ENCODE peak calls at places on chromosomes 3 and 15, in six cellular contexts. One of them, this sample, is unnamed.

GRCh38 chr3:44962606-44963393 is 13.2 kb downstream of the ZDHHC3 start:
- DNase-seq in PC-9: peak; percentile 72
- DNase-seq in lower lobe of right lung: no peak
- DNase-seq in kidney: no peak
- DNase-seq in tibial nerve: no peak
- DNase-seq in DMS53: no peak
- DNase-seq in this sample: no peak

GRCh38 chr3:42025388-42026138 is 63.7 kb upstream of the ULK4 start:
- DNase-seq in tibial nerve: peak; percentile 96
- DNase-seq in kidney: peak; percentile 94
- DNase-seq in PC-9: no peak
- DNase-seq in DMS53: peak; percentile 85
- DNase-seq in lower lobe of right lung: peak; percentile 86
- DNase-seq in this sample: peak; percentile 98

GRCh38 chr15:31346367-31347066 is 19.9 kb downstream of the KLF13 start:
- DNase-seq in tibial nerve: no peak
- DNase-seq in lower lobe of right lung: peak; percentile 36
- DNase-seq in PC-9: no peak
- DNase-seq in DMS53: no peak
- DNase-seq in kidney: no peak
- DNase-seq in this sample: no peak

GRCh38 chr3:14876942-14877341 is 58.2 kb downstream of the FGD5 start:
- DNase-seq in PC-9: peak; percentile 85
- DNase-seq in DMS53: no peak
- DNase-seq in tibial nerve: no peak
- DNase-seq in lower lobe of right lung: peak; percentile 67
- DNase-seq in kidney: peak; percentile 93
- DNase-seq in this sample: peak; percentile 23

GRCh38 chr15:69608661-69609060 is 156.0 kb downstream of the RPLP1 start:
- DNase-seq in DMS53: no peak
- DNase-seq in lower lobe of right lung: no peak
- DNase-seq in PC-9: peak; percentile 50
- DNase-seq in kidney: no peak
- DNase-seq in tibial nerve: no peak
- DNase-seq in this sample: no peak

GRCh38 chr3:141240290-141241247 is 8.9 kb downstream of the PXYLP1 start:
- DNase-seq in tibial nerve: no peak
- DNase-seq in DMS53: no peak
- DNase-seq in lower lobe of right lung: no peak
- DNase-seq in PC-9: no peak
- DNase-seq in kidney: no peak
- DNase-seq in this sample: no peak

GRCh38 chr3:196569003-196569516 is 600 bp downstream of the FBXO45 start:
- DNase-seq in kidney: peak; percentile 79
- DNase-seq in PC-9: peak; percentile 61
- DNase-seq in DMS53: peak; percentile 74
- DNase-seq in tibial nerve: no peak
- DNase-seq in lower lobe of right lung: peak; percentile 72
- DNase-seq in this sample: peak; percentile 7

GRCh38 chr3:18862077-18862476 is 286.2 kb upstream of the KCNH8 start:
- DNase-seq in kidney: no peak
- DNase-seq in tibial nerve: no peak
- DNase-seq in PC-9: no peak
- DNase-seq in lower lobe of right lung: no peak
- DNase-seq in DMS53: no peak
- DNase-seq in this sample: no peak

GRCh38 chr3:41350441-41350840 is 151.1 kb downstream of the CTNNB1 start:
- DNase-seq in lower lobe of right lung: no peak
- DNase-seq in DMS53: no peak
- DNase-seq in PC-9: no peak
- DNase-seq in tibial nerve: no peak
- DNase-seq in kidney: no peak
- DNase-seq in this sample: no peak

GRCh38 chr15:95458736-95459135 is 871.8 kb upstream of the NR2F2 start:
- DNase-seq in kidney: no peak
- DNase-seq in lower lobe of right lung: no peak
- DNase-seq in tibial nerve: no peak
- DNase-seq in PC-9: no peak
- DNase-seq in DMS53: no peak
- DNase-seq in this sample: no peak

GRCh38 chr15:39969871-39970270 is 36.0 kb downstream of the EIF2AK4 start:
- DNase-seq in DMS53: no peak
- DNase-seq in tibial nerve: peak; percentile 57
- DNase-seq in kidney: no peak
- DNase-seq in PC-9: peak; percentile 66
- DNase-seq in lower lobe of right lung: peak; percentile 71
- DNase-seq in this sample: no peak

GRCh38 chr3:52392216-52392930 is 52.5 kb downstream of the SEMA3G start:
- DNase-seq in kidney: peak; percentile 39
- DNase-seq in tibial nerve: no peak
- DNase-seq in lower lobe of right lung: no peak
- DNase-seq in DMS53: no peak
- DNase-seq in PC-9: no peak
- DNase-seq in this sample: no peak

GRCh38 chr3:50672656-50673055 is 2.1 kb upstream of the DOCK3 start:
- DNase-seq in PC-9: no peak
- DNase-seq in lower lobe of right lung: no peak
- DNase-seq in DMS53: peak; percentile 1
- DNase-seq in tibial nerve: no peak
- DNase-seq in kidney: no peak
- DNase-seq in this sample: no peak

This sample was measured in gastrocnemius medialis.